ENCODE peak calls at places on chromosome 7, in five cellular contexts. L, Y, S, Z and D are unnamed samples. For H3K4me1, the result is how much of the 10 kb centered on the place peaks cover.

GRCh38 chr7:101128040-101128834 is 1.3 kb downstream of the SERPINE1 start:
- DNase-seq in S (no peak), L (no peak), Y (no peak), Z (peak), D (peak)

GRCh38 chr7:157428554-157428945 is 91.7 kb downstream of the DNAJB6 start:
- DNase-seq in Z (no peak), S (no peak), Y (no peak), L (no peak), D (no peak)

GRCh38 chr7:149822353-149822943 is 15.7 kb upstream of the ZNF862 start:
- DNase-seq in L (no peak), Z (no peak), Y (no peak), S (no peak), D (no peak)

GRCh38 chr7:35261476-35262285 is 7.8 kb upstream of the TBX20 start:
- DNase-seq in L (no peak), Y (no peak), S (peak), Z (no peak), D (no peak)

GRCh38 chr7:22894585-22894984 is 71.9 kb upstream of the TOMM7 start:
- DNase-seq in Y (no peak), S (no peak), L (no peak), Z (no peak), D (no peak)

GRCh38 chr7:134084488-134085144 is 42.5 kb upstream of the LRGUK start:
- DNase-seq in Y (no peak), Z (no peak), L (no peak), S (no peak), D (peak)

GRCh38 chr7:7321681-7322080 is 139.3 kb downstream of the C1GALT1 start:
- DNase-seq in L (no peak), S (no peak), Z (peak), Y (no peak), D (peak)

GRCh38 chr7:24395512-24395911 is 111.5 kb downstream of the NPY start:
- DNase-seq in Y (no peak), S (no peak), L (no peak), Z (no peak), D (no peak)

GRCh38 chr7:138776156-138776833 is 21.5 kb upstream of the TMEM213 start:
- DNase-seq in Y (no peak), L (no peak), S (no peak), Z (no peak), D (no peak)

GRCh38 chr7:120431016-120431415 is 158.0 kb downstream of the KCND2 start:
- DNase-seq in Y (no peak), S (no peak), Z (no peak), L (no peak), D (no peak)

GRCh38 chr7:27377988-27378387 is 135.4 kb downstream of the EVX1 start:
- DNase-seq in Y (no peak), Z (no peak), L (no peak), S (no peak), D (no peak)

GRCh38 chr7:1611708-1612241 is 41.9 kb upstream of the PSMG3 start:
- DNase-seq in L (no peak), Y (peak), Z (peak), S (no peak), D (peak)

GRCh38 chr7:15508258-15508657 is 53.6 kb downstream of the AGMO start:
- DNase-seq in Y (peak), Z (peak), S (no peak), L (no peak), D (no peak)

GRCh38 chr7:157763279-157764000 is 426.6 kb downstream of the DNAJB6 start:
- DNase-seq in L (no peak), Z (no peak), Y (no peak), S (no peak), D (no peak)

GRCh38 chr7:137242616-137243015 is 100.9 kb downstream of the PTN start:
- DNase-seq in Y (no peak), L (no peak), Z (no peak), S (no peak), D (no peak)

GRCh38 chr7:135291809-135292253 is 58.2 kb downstream of the STRA8 start:
- DNase-seq in L (no peak), Z (no peak), S (peak), Y (peak), D (peak)

GRCh38 chr7:77337456-77337990 is 78.6 kb downstream of the GSAP start:
- DNase-seq in Z (no peak), L (no peak), S (no peak), Y (peak), D (peak)

GRCh38 chr7:68873616-68874015 is 724.7 kb upstream of the AUTS2 start:
- DNase-seq in Y (no peak), Z (no peak), L (no peak), S (no peak), D (no peak)

GRCh38 chr7:41465571-41465970 is 237.3 kb downstream of the INHBA start:
- DNase-seq in S (no peak), Y (no peak), L (no peak), Z (no peak), D (no peak)

GRCh38 chr7:91168766-91169518 is 95.3 kb upstream of the FZD1 start:
- DNase-seq in Z (peak), Y (peak), L (no peak), S (no peak), D (no peak)

GRCh38 chr7:154167807-154168206 is 115.6 kb downstream of the DPP6 start:
- DNase-seq in L (no peak), Z (no peak), S (no peak), Y (no peak), D (no peak)

GRCh38 chr7:69476416-69476815 is 121.9 kb upstream of the AUTS2 start:
- DNase-seq in L (no peak), Z (no peak), S (no peak), Y (no peak), D (peak)

GRCh38 chr7:98038731-98039130 is 48.7 kb upstream of the OCM2 start:
- DNase-seq in L (no peak), Z (no peak), Y (no peak), S (no peak), D (no peak)

GRCh38 chr7:91288208-91288824 is 24.1 kb downstream of the FZD1 start:
- DNase-seq in Z (peak), Y (no peak), S (peak), L (no peak), D (peak)

GRCh38 chr7:93036807-93037206 is 81.0 kb downstream of the SAMD9 start:
- DNase-seq in L (no peak), Z (no peak), Y (no peak), S (no peak), D (no peak)

GRCh38 chr7:134613623-134614347 is 32.9 kb upstream of the BPGM start:
- DNase-seq in S (no peak), Z (peak), L (no peak), Y (peak), D (no peak)

GRCh38 chr7:149635561-149636329 is 137.6 kb downstream of the ZNF467 start:
- DNase-seq in Y (no peak), L (no peak), Z (no peak), S (peak), D (no peak)

GRCh38 chr7:31782411-31782991 is 95.5 kb downstream of the PPP1R17 start:
- DNase-seq in Y (peak), Z (peak), L (peak), S (peak), D (peak)

GRCh38 chr7:157502701-157503111 is 165.9 kb downstream of the DNAJB6 start:
- DNase-seq in Y (no peak), S (peak), L (no peak), Z (peak), D (no peak)

GRCh38 chr7:137734221-137734620 is 112.6 kb downstream of the DGKI start:
- DNase-seq in Z (no peak), S (no peak), L (no peak), Y (peak), D (peak)

GRCh38 chr7:45971171-45971570 is 50.1 kb upstream of the IGFBP3 start:
- DNase-seq in S (no peak), L (no peak), Z (no peak), Y (no peak), D (no peak)

GRCh38 chr7:10685040-10685439 is 288.6 kb upstream of the PHF14 start:
- DNase-seq in Z (no peak), L (no peak), Y (no peak), S (no peak), D (no peak)

GRCh38 chr7:139152149-139152548 is 42.6 kb upstream of the ZC3HAV1 start:
- DNase-seq in Z (no peak), L (no peak), S (no peak), Y (no peak), D (no peak)

GRCh38 chr7:30160329-30160728 is 25.5 kb downstream of the MTURN start:
- DNase-seq in Y (no peak), Z (no peak), S (no peak), L (no peak), D (no peak)
- H3K4me1 ChIP-seq in Y (under half), Z (under half), S (under half), L (under half), D (under half)

GRCh38 chr7:428387-428786 is 91.3 kb downstream of the PDGFA start:
- DNase-seq in Y (no peak), L (no peak), Z (no peak), S (no peak), D (no peak)

GRCh38 chr7:425794-426188 is 93.9 kb downstream of the PDGFA start:
- DNase-seq in L (no peak), S (no peak), Y (no peak), Z (no peak), D (no peak)

GRCh38 chr7:424961-425793 is 94.5 kb downstream of the PDGFA start:
- DNase-seq in L (no peak), Z (no peak), Y (no peak), S (no peak), D (no peak)

GRCh38 chr7:427506-428103 is 92.0 kb downstream of the PDGFA start:
- DNase-seq in Y (no peak), L (no peak), Z (no peak), S (no peak), D (no peak)

GRCh38 chr7:426510-426909 is 93.1 kb downstream of the PDGFA start:
- DNase-seq in Y (no peak), S (no peak), L (no peak), Z (no peak), D (no peak)
- H4K91ac ChIP-seq in Y (no peak), S (no peak), L (no peak), Z (no peak), D (no peak)

DNA sequence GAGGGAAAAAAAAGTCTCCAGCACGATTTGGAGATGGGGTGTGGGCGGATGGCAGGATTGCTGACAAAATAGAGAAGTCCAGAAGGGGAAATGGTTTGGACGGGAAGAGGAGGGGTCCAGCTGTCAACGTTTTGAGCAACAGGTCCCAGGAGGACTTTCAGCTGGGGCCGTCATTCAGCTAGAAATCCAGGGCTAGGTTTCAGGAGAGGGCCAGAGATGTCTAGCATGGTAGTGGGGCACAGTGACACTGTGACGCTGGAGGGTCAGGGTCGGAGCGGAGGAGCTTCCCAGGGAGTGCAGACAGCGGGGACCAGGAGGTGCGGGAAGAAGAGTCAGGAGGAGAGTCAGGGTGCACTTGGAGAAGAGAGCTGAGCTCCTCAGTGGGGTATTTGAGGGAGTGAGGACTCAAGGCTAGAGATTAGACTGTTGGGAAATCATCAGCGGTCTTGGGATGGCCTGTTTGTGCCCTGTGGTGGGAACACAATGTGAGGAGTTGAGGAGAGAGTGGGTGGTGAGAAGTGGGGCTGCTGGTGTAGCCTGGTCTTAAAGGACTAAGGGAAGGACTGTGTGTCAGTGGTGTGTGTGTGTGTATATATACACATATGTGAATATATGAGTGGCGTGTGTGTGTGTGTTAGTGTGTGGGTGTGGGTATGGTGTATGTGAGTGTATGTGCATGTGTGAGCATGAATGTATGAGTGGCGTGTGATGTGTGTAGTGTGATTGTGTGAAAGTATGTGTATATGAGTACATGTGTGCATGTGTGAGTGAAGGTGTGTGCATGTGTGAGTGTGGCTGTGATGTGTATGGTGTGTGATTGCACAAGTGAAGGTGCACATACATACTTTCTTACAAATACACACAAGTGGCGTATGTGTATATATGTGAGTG is 3.8 kb downstream of the ZYX start:
- DNase-seq in L (no peak), Y (no peak), Z (no peak), S (peak), D (no peak)
- H3K4me1 ChIP-seq in L (under half), Y (under half), Z (half or more), S (under half), D (under half)

GRCh38 chr7:44756904-44757303 is 8.3 kb downstream of the ZMIZ2 start:
- DNase-seq in S (no peak), L (no peak), Z (no peak), Y (no peak), D (no peak)

GRCh38 chr7:44755698-44756627 is 7.3 kb downstream of the ZMIZ2 start:
- DNase-seq in S (no peak), L (no peak), Z (no peak), Y (no peak), D (no peak)

GRCh38 chr7:44757311-44757710 is 8.7 kb downstream of the ZMIZ2 start:
- DNase-seq in Y (no peak), L (no peak), Z (no peak), S (no peak), D (no peak)

GRCh38 chr7:44752822-44753221 is 4.2 kb downstream of the ZMIZ2 start:
- DNase-seq in Y (no peak), L (no peak), Z (no peak), S (no peak), D (no peak)

DNA sequence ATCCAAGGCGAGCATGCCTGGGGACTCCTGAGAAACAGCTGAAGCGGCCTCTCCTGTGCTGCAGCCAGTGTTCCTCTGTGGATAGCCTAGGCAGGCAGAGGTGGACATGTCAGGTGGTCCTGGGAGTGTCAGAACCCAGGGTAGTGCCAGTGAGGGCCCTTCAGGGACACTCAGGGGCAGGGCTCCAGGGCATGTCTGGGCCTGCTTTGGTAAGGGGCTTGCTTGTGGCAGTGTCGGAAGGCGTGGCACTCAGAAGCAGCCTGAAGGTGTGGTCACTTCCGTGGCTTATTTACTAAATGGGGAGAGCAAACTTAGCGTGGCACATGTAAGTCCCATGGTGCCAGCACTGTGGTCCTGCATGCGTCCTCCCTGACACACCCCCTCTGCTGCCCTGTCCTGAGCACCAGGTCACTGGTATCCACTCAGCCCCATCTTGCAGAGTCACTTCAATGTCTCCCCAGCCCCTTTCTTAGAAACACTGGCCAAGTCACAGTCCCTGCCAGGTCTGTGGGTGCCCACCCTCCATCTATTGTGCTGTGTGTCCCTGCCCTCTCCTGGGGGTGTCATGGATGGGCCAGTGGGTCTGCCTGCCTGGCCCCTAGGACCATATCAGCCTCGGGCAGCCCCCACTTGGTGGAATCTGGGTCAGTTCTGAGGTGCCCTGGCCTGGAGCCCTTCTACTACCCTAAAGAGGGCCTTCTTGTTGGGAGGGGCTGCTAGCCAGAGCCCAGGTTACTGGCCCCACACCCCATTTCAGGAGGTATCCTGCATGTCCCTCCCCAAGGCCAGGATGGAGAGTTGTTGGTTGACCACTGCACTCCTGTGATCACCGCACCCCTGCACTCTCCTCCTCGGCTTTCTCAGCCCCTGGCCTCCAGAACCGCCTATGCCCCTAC is 6.4 kb downstream of the ZMIZ2 start:
- DNase-seq in L (no peak), Z (no peak), Y (no peak), S (no peak), D (no peak)
- H4K91ac ChIP-seq in L (no peak), Z (peak), Y (peak), S (no peak), D (no peak)